ENCODE peak calls at places on chromosome 7, in five cellular contexts. One of them, this sample, is unnamed.

GRCh38 chr7:144459635-144460034 is 56.1 kb upstream of the NOBOX start:
- DNase-seq in GM12864: no peak
- DNase-seq in endodermal cell: no peak
- DNase-seq in DND-41: no peak
- DNase-seq in astrocyte: no peak
- DNase-seq in this sample: no peak

GRCh38 chr7:81632418-81632817 is 137.4 kb downstream of the HGF start:
- DNase-seq in GM12864: no peak
- DNase-seq in endodermal cell: no peak
- DNase-seq in DND-41: no peak
- DNase-seq in astrocyte: peak; percentile 80
- DNase-seq in this sample: no peak

GRCh38 chr7:29265208-29265923 is 70.8 kb downstream of the CHN2 start:
- DNase-seq in GM12864: no peak
- DNase-seq in endodermal cell: peak; percentile 41
- DNase-seq in DND-41: no peak
- DNase-seq in astrocyte: peak; percentile 49
- DNase-seq in this sample: no peak

GRCh38 chr7:141071855-141072547 is 1.9 kb upstream of the TMEM178B start:
- DNase-seq in GM12864: no peak
- DNase-seq in endodermal cell: peak; percentile 68
- DNase-seq in DND-41: no peak
- DNase-seq in astrocyte: no peak
- DNase-seq in this sample: no peak

GRCh38 chr7:28961972-28962371 is 3.8 kb upstream of the TRIL start:
- DNase-seq in GM12864: no peak
- DNase-seq in endodermal cell: peak; percentile 85
- DNase-seq in DND-41: no peak
- DNase-seq in astrocyte: no peak
- DNase-seq in this sample: no peak

GRCh38 chr7:100879685-100880261 is 4.9 kb downstream of the SRRT start:
- DNase-seq in GM12864: no peak
- DNase-seq in endodermal cell: no peak
- DNase-seq in DND-41: no peak
- DNase-seq in astrocyte: no peak
- DNase-seq in this sample: no peak

GRCh38 chr7:29281782-29282541 is 87.4 kb downstream of the CHN2 start:
- DNase-seq in GM12864: no peak
- DNase-seq in endodermal cell: no peak
- DNase-seq in DND-41: no peak
- DNase-seq in astrocyte: peak; percentile 22
- DNase-seq in this sample: no peak

GRCh38 chr7:143385891-143386781 is 5.0 kb downstream of the ZYX start:
- DNase-seq in GM12864: no peak
- DNase-seq in endodermal cell: peak; percentile 49
- DNase-seq in DND-41: no peak
- DNase-seq in astrocyte: peak; percentile 54
- DNase-seq in this sample: peak; percentile 20

GRCh38 chr7:69717221-69717620 is 118.9 kb downstream of the AUTS2 start:
- DNase-seq in GM12864: no peak
- DNase-seq in endodermal cell: no peak
- DNase-seq in DND-41: no peak
- DNase-seq in astrocyte: no peak
- DNase-seq in this sample: no peak

GRCh38 chr7:130941322-130942210 is 207.6 kb upstream of the KLF14 start:
- DNase-seq in GM12864: no peak
- DNase-seq in endodermal cell: no peak
- DNase-seq in DND-41: no peak
- DNase-seq in astrocyte: peak; percentile 77
- DNase-seq in this sample: no peak

DNA sequence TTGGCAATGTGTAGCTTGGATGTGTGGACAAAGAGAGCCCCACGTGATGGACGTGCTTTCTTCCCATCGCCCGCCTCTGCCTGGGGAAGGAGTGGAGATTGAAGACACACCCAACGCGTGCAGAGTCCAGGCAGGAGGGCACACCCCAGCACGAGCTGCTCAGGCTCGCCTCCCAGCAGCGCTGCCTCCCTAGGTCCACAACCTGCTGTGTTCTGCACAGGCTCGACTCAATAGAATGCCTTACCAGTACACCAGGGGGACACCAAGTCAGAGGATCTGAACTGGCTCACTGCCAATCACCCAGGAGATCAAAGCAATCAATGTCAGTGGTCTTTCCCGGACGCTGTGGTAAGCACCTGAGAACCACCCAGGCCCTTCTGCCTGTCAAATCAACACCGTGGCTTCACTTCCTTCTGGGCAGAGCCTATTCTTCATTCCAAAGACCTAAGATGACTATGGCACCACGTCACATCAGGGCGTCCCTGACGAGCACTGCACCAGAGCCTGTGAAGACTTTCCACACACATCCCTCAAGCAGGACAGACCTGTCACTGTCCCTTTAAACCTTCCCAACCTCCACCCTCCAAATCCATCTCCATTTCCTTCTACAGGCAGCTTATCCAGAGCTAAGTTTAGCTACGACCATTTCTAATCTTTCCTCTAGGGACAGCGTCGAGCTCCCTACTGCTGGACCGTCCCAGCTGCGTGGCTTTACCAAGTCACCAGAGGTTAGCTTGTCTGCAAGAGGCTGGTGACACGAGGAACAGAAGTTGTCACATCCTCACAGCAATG is 72.3 kb downstream of the AMZ1 start:
- DNase-seq in GM12864: no peak
- DNase-seq in endodermal cell: peak; percentile 87
- DNase-seq in DND-41: no peak
- DNase-seq in astrocyte: no peak
- DNase-seq in this sample: no peak
- TF ChIP-seq CTCF in GM12864: peak; percentile 40
- TF ChIP-seq CTCF in endodermal cell: peak; percentile 75
- TF ChIP-seq CTCF in DND-41: peak; percentile 58
- TF ChIP-seq CTCF in astrocyte: peak; percentile 49
- TF ChIP-seq CTCF in this sample: no peak

DNA sequence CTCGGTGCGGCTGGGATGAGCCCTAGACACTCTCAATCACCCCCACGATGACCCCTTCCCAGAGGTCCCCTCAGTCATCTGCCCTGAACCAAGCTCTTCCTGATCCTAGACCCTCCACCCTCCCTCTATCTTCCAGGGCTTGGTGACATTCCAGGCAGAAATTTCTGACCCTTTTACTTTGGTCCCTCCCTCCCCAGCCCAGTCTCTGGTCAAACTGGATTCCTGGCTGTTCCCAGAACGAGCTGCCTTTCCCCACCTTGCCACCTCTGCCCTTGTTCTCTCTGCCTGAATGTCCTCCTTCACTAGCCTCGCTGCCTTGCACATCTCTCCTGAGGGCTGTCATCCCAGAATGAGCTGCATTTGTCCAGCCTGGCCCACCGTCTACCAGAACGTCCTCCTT is 1.3 kb upstream of the CLDN4 start:
- DNase-seq in GM12864: no peak
- DNase-seq in endodermal cell: peak; percentile 67
- DNase-seq in DND-41: no peak
- DNase-seq in astrocyte: no peak
- DNase-seq in this sample: no peak
- TF ChIP-seq CTCF in GM12864: no peak
- TF ChIP-seq CTCF in endodermal cell: no peak
- TF ChIP-seq CTCF in DND-41: no peak
- TF ChIP-seq CTCF in astrocyte: no peak
- TF ChIP-seq CTCF in this sample: no peak

GRCh38 chr7:106888204-106888603 is 23.1 kb downstream of the PIK3CG start:
- DNase-seq in GM12864: no peak
- DNase-seq in endodermal cell: no peak
- DNase-seq in DND-41: no peak
- DNase-seq in astrocyte: no peak
- DNase-seq in this sample: no peak

GRCh38 chr7:106890952-106891351 is 25.9 kb downstream of the PIK3CG start:
- DNase-seq in GM12864: no peak
- DNase-seq in endodermal cell: no peak
- DNase-seq in DND-41: no peak
- DNase-seq in astrocyte: no peak
- DNase-seq in this sample: no peak

GRCh38 chr7:106893591-106893990 is 28.5 kb downstream of the PIK3CG start:
- DNase-seq in GM12864: no peak
- DNase-seq in endodermal cell: no peak
- DNase-seq in DND-41: no peak
- DNase-seq in astrocyte: no peak
- DNase-seq in this sample: no peak

GRCh38 chr7:106895246-106895864 is 30.3 kb downstream of the PIK3CG start:
- DNase-seq in GM12864: no peak
- DNase-seq in endodermal cell: no peak
- DNase-seq in DND-41: peak; percentile 60
- DNase-seq in astrocyte: no peak
- DNase-seq in this sample: peak; percentile 37

GRCh38 chr7:106891545-106892410 is 26.7 kb downstream of the PIK3CG start:
- DNase-seq in GM12864: no peak
- DNase-seq in endodermal cell: no peak
- DNase-seq in DND-41: no peak
- DNase-seq in astrocyte: no peak
- DNase-seq in this sample: no peak
- TF ChIP-seq CTCF in GM12864: peak; percentile 23
- TF ChIP-seq CTCF in endodermal cell: peak; percentile 65
- TF ChIP-seq CTCF in DND-41: no peak
- TF ChIP-seq CTCF in astrocyte: no peak
- TF ChIP-seq CTCF in this sample: no peak

DNA sequence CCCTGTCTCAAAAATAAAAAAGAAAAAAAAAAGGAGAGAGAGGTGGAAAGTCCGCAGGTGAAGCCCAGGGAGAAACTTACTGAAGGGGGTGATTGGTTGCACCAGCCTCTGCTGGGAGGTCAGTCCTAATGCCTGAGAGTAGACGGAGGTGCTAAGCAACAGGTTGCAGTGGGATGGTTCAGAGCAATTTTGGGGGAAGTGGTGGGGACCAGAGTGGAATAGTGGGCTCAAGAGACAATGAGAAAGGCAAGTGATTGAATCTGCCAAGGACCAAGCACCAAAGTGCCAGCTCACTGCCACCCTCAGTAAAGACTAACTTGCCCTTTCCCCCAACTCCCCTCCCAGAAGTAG is 90.2 kb upstream of the GTF2I start:
- DNase-seq in GM12864: no peak
- DNase-seq in endodermal cell: no peak
- DNase-seq in DND-41: no peak
- DNase-seq in astrocyte: no peak
- DNase-seq in this sample: no peak
- TF ChIP-seq CTCF in GM12864: no peak
- TF ChIP-seq CTCF in endodermal cell: no peak
- TF ChIP-seq CTCF in DND-41: no peak
- TF ChIP-seq CTCF in astrocyte: no peak
- TF ChIP-seq CTCF in this sample: no peak

DNA sequence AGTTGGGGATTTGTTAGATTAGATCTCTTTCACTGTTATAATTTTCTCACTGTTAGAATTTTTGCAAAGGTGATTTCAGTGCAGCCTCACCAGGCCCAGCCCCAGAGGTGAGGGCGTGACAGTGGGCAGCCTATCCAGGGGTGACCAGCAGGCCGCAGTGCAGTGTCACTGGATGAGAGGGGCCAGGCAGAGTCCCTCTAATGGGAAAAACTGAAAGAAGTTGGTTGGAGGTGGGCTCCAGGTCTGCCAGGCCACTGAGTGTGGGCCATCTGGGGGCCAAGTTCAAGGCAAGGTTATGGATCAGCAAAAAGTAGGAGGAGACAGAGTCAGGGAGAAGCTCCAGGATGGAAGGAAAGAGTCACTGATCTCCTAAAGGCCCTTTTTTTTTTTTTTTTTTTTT is 90.5 kb upstream of the SDK1 start:
- DNase-seq in GM12864: no peak
- DNase-seq in endodermal cell: peak; percentile 80
- DNase-seq in DND-41: no peak
- DNase-seq in astrocyte: no peak
- DNase-seq in this sample: no peak
- TF ChIP-seq CTCF in GM12864: no peak
- TF ChIP-seq CTCF in endodermal cell: peak; percentile 72
- TF ChIP-seq CTCF in DND-41: no peak
- TF ChIP-seq CTCF in astrocyte: no peak
- TF ChIP-seq CTCF in this sample: no peak

GRCh38 chr7:118311121-118311803 is 86.8 kb downstream of the ANKRD7 start:
- DNase-seq in GM12864: no peak
- DNase-seq in endodermal cell: no peak
- DNase-seq in DND-41: no peak
- DNase-seq in astrocyte: peak; percentile 72
- DNase-seq in this sample: no peak
- TF ChIP-seq CTCF in GM12864: no peak
- TF ChIP-seq CTCF in endodermal cell: no peak
- TF ChIP-seq CTCF in DND-41: no peak
- TF ChIP-seq CTCF in astrocyte: no peak
- TF ChIP-seq CTCF in this sample: no peak

GRCh38 chr7:124276005-124276606 is 243.2 kb upstream of the TMEM229A start:
- DNase-seq in GM12864: no peak
- DNase-seq in endodermal cell: peak; percentile 87
- DNase-seq in DND-41: peak; percentile 34
- DNase-seq in astrocyte: no peak
- DNase-seq in this sample: peak; percentile 5
- TF ChIP-seq CTCF in GM12864: peak; percentile 75
- TF ChIP-seq CTCF in endodermal cell: peak; percentile 83
- TF ChIP-seq CTCF in DND-41: peak; percentile 63
- TF ChIP-seq CTCF in astrocyte: peak; percentile 32
- TF ChIP-seq CTCF in this sample: peak; percentile 42

GRCh38 chr7:64557601-64558322 is 5.1 kb downstream of the ZNF680 start:
- DNase-seq in GM12864: no peak
- DNase-seq in endodermal cell: no peak
- DNase-seq in DND-41: no peak
- DNase-seq in astrocyte: no peak
- DNase-seq in this sample: no peak

GRCh38 chr7:64559206-64559605 is 3.7 kb downstream of the ZNF680 start:
- DNase-seq in GM12864: no peak
- DNase-seq in endodermal cell: no peak
- DNase-seq in DND-41: no peak
- DNase-seq in astrocyte: peak; percentile 46
- DNase-seq in this sample: no peak

GRCh38 chr7:64558323-64558705 is 4.6 kb downstream of the ZNF680 start:
- DNase-seq in GM12864: no peak
- DNase-seq in endodermal cell: no peak
- DNase-seq in DND-41: no peak
- DNase-seq in astrocyte: peak; percentile 15
- DNase-seq in this sample: no peak

GRCh38 chr7:64562246-64562620 is 638 bp downstream of the ZNF680 start:
- DNase-seq in GM12864: no peak
- DNase-seq in endodermal cell: no peak
- DNase-seq in DND-41: no peak
- DNase-seq in astrocyte: peak; percentile 9
- DNase-seq in this sample: no peak

GRCh38 chr7:64558781-64559180 is 4.1 kb downstream of the ZNF680 start:
- DNase-seq in GM12864: no peak
- DNase-seq in endodermal cell: no peak
- DNase-seq in DND-41: no peak
- DNase-seq in astrocyte: peak; percentile 26
- DNase-seq in this sample: no peak
- TF ChIP-seq CTCF in GM12864: no peak
- TF ChIP-seq CTCF in endodermal cell: no peak
- TF ChIP-seq CTCF in DND-41: no peak
- TF ChIP-seq CTCF in astrocyte: no peak
- TF ChIP-seq CTCF in this sample: no peak

GRCh38 chr7:104341545-104341944 is 13.1 kb downstream of the LHFPL3 start:
- DNase-seq in GM12864: no peak
- DNase-seq in endodermal cell: peak; percentile 88
- DNase-seq in DND-41: no peak
- DNase-seq in astrocyte: no peak
- DNase-seq in this sample: no peak
- TF ChIP-seq CTCF in GM12864: peak; percentile 36
- TF ChIP-seq CTCF in endodermal cell: peak; percentile 87
- TF ChIP-seq CTCF in DND-41: peak; percentile 42
- TF ChIP-seq CTCF in astrocyte: no peak
- TF ChIP-seq CTCF in this sample: no peak

GRCh38 chr7:76262683-76263402 is 39.6 kb upstream of the HSPB1 start:
- DNase-seq in GM12864: no peak
- DNase-seq in endodermal cell: peak; percentile 92
- DNase-seq in DND-41: peak; percentile 48
- DNase-seq in astrocyte: peak; percentile 20
- DNase-seq in this sample: peak; percentile 61
- TF ChIP-seq CTCF in GM12864: peak; percentile 80
- TF ChIP-seq CTCF in endodermal cell: peak; percentile 87
- TF ChIP-seq CTCF in DND-41: peak; percentile 78
- TF ChIP-seq CTCF in astrocyte: peak; percentile 69
- TF ChIP-seq CTCF in this sample: peak; percentile 80

This sample was measured in GM10248.